ENCODE peak calls at places on chromosome 11, in nine cellular contexts. One of them, this sample, is unnamed. For H3K36me3, the result is how much of the 10 kb centered on the place peaks cover.

GRCh38 chr11:45847908-45848316 is 637 bp downstream of the CRY2 start:
- DNase-seq in psoas muscle: peak
- DNase-seq in effector memory CD4-positive, alpha-beta T cell: peak
- DNase-seq in CD8-positive, alpha-beta T cell: peak
- DNase-seq in GM12878: no peak
- DNase-seq in mesenchymal stem cell: peak
- DNase-seq in colonic mucosa: peak
- DNase-seq in tibial nerve: no peak
- DNase-seq in thoracic aorta: no peak
- DNase-seq in this sample: peak

GRCh38 chr11:2579315-2580060 is 120.3 kb downstream of the KCNQ1OT1 start:
- DNase-seq in psoas muscle: peak
- DNase-seq in effector memory CD4-positive, alpha-beta T cell: no peak
- DNase-seq in CD8-positive, alpha-beta T cell: no peak
- DNase-seq in GM12878: no peak
- DNase-seq in mesenchymal stem cell: no peak
- DNase-seq in colonic mucosa: no peak
- DNase-seq in tibial nerve: peak
- DNase-seq in thoracic aorta: no peak
- DNase-seq in this sample: no peak

GRCh38 chr11:46296520-46297448 is 19.3 kb downstream of the CREB3L1 start:
- DNase-seq in psoas muscle: peak
- DNase-seq in effector memory CD4-positive, alpha-beta T cell: no peak
- DNase-seq in CD8-positive, alpha-beta T cell: no peak
- DNase-seq in GM12878: no peak
- DNase-seq in mesenchymal stem cell: peak
- DNase-seq in colonic mucosa: no peak
- DNase-seq in tibial nerve: no peak
- DNase-seq in thoracic aorta: no peak
- DNase-seq in this sample: peak

GRCh38 chr11:11073996-11074395 is 216.1 kb upstream of the ZBED5 start:
- DNase-seq in psoas muscle: no peak
- DNase-seq in effector memory CD4-positive, alpha-beta T cell: no peak
- DNase-seq in CD8-positive, alpha-beta T cell: no peak
- DNase-seq in GM12878: no peak
- DNase-seq in mesenchymal stem cell: no peak
- DNase-seq in colonic mucosa: no peak
- DNase-seq in tibial nerve: no peak
- DNase-seq in thoracic aorta: no peak
- DNase-seq in this sample: no peak

GRCh38 chr11:2975594-2975993 is 16.5 kb downstream of the NAP1L4 start:
- DNase-seq in psoas muscle: no peak
- DNase-seq in effector memory CD4-positive, alpha-beta T cell: peak
- DNase-seq in CD8-positive, alpha-beta T cell: peak
- DNase-seq in GM12878: no peak
- DNase-seq in mesenchymal stem cell: peak
- DNase-seq in colonic mucosa: no peak
- DNase-seq in tibial nerve: no peak
- DNase-seq in thoracic aorta: no peak
- DNase-seq in this sample: no peak

GRCh38 chr11:125297346-125297910 is 132.9 kb downstream of the PKNOX2 start:
- DNase-seq in psoas muscle: no peak
- DNase-seq in effector memory CD4-positive, alpha-beta T cell: no peak
- DNase-seq in CD8-positive, alpha-beta T cell: no peak
- DNase-seq in GM12878: no peak
- DNase-seq in mesenchymal stem cell: no peak
- DNase-seq in colonic mucosa: no peak
- DNase-seq in tibial nerve: no peak
- DNase-seq in thoracic aorta: no peak
- DNase-seq in this sample: no peak

GRCh38 chr11:1234054-1234720 is 11.3 kb downstream of the MUC5B start:
- DNase-seq in psoas muscle: peak
- DNase-seq in effector memory CD4-positive, alpha-beta T cell: no peak
- DNase-seq in CD8-positive, alpha-beta T cell: no peak
- DNase-seq in GM12878: no peak
- DNase-seq in mesenchymal stem cell: no peak
- DNase-seq in colonic mucosa: peak
- DNase-seq in tibial nerve: no peak
- DNase-seq in thoracic aorta: no peak
- DNase-seq in this sample: no peak

GRCh38 chr11:108559340-108559739 is 34.2 kb downstream of the EXPH5 start:
- DNase-seq in psoas muscle: no peak
- DNase-seq in effector memory CD4-positive, alpha-beta T cell: no peak
- DNase-seq in CD8-positive, alpha-beta T cell: no peak
- DNase-seq in GM12878: no peak
- DNase-seq in mesenchymal stem cell: peak
- DNase-seq in colonic mucosa: no peak
- DNase-seq in tibial nerve: no peak
- DNase-seq in thoracic aorta: no peak
- DNase-seq in this sample: no peak

GRCh38 chr11:64831411-64831891 is 13.0 kb downstream of the CDC42BPG start:
- DNase-seq in psoas muscle: no peak
- DNase-seq in effector memory CD4-positive, alpha-beta T cell: no peak
- DNase-seq in CD8-positive, alpha-beta T cell: no peak
- DNase-seq in GM12878: no peak
- DNase-seq in mesenchymal stem cell: no peak
- DNase-seq in colonic mucosa: no peak
- DNase-seq in tibial nerve: no peak
- DNase-seq in thoracic aorta: no peak
- DNase-seq in this sample: no peak

GRCh38 chr11:122044086-122044485 is 71.9 kb downstream of the BLID start:
- DNase-seq in psoas muscle: no peak
- DNase-seq in effector memory CD4-positive, alpha-beta T cell: no peak
- DNase-seq in CD8-positive, alpha-beta T cell: no peak
- DNase-seq in GM12878: no peak
- DNase-seq in mesenchymal stem cell: no peak
- DNase-seq in colonic mucosa: no peak
- DNase-seq in tibial nerve: no peak
- DNase-seq in thoracic aorta: no peak
- DNase-seq in this sample: no peak

GRCh38 chr11:107733518-107733917 is 21.7 kb upstream of the SLN start:
- DNase-seq in psoas muscle: no peak
- DNase-seq in effector memory CD4-positive, alpha-beta T cell: no peak
- DNase-seq in CD8-positive, alpha-beta T cell: no peak
- DNase-seq in GM12878: peak
- DNase-seq in mesenchymal stem cell: no peak
- DNase-seq in colonic mucosa: no peak
- DNase-seq in tibial nerve: no peak
- DNase-seq in thoracic aorta: no peak
- DNase-seq in this sample: no peak

GRCh38 chr11:113184498-113184897 is 129.9 kb upstream of the TTC12 start:
- DNase-seq in psoas muscle: no peak
- DNase-seq in effector memory CD4-positive, alpha-beta T cell: no peak
- DNase-seq in CD8-positive, alpha-beta T cell: no peak
- DNase-seq in GM12878: no peak
- DNase-seq in mesenchymal stem cell: peak
- DNase-seq in colonic mucosa: no peak
- DNase-seq in tibial nerve: no peak
- DNase-seq in thoracic aorta: no peak
- DNase-seq in this sample: no peak

GRCh38 chr11:32259641-32260081 is 168.8 kb downstream of the RCN1 start:
- DNase-seq in psoas muscle: no peak
- DNase-seq in effector memory CD4-positive, alpha-beta T cell: no peak
- DNase-seq in CD8-positive, alpha-beta T cell: no peak
- DNase-seq in GM12878: peak
- DNase-seq in mesenchymal stem cell: peak
- DNase-seq in colonic mucosa: no peak
- DNase-seq in tibial nerve: no peak
- DNase-seq in thoracic aorta: no peak
- DNase-seq in this sample: no peak

GRCh38 chr11:114447892-114448291 is 8.6 kb downstream of the REXO2 start:
- DNase-seq in psoas muscle: no peak
- DNase-seq in effector memory CD4-positive, alpha-beta T cell: no peak
- DNase-seq in CD8-positive, alpha-beta T cell: no peak
- DNase-seq in GM12878: no peak
- DNase-seq in mesenchymal stem cell: peak
- DNase-seq in colonic mucosa: no peak
- DNase-seq in tibial nerve: no peak
- DNase-seq in thoracic aorta: no peak
- DNase-seq in this sample: no peak
- H3K36me3 ChIP-seq in psoas muscle: under half
- H3K36me3 ChIP-seq in effector memory CD4-positive, alpha-beta T cell: under half
- H3K36me3 ChIP-seq in CD8-positive, alpha-beta T cell: under half
- H3K36me3 ChIP-seq in GM12878: under half
- H3K36me3 ChIP-seq in mesenchymal stem cell: half or more
- H3K36me3 ChIP-seq in colonic mucosa: under half
- H3K36me3 ChIP-seq in tibial nerve: half or more
- H3K36me3 ChIP-seq in thoracic aorta: under half
- H3K36me3 ChIP-seq in this sample: under half

GRCh38 chr11:131924446-131925240 is 554.2 kb downstream of the NTM start:
- DNase-seq in psoas muscle: no peak
- DNase-seq in effector memory CD4-positive, alpha-beta T cell: no peak
- DNase-seq in CD8-positive, alpha-beta T cell: no peak
- DNase-seq in GM12878: no peak
- DNase-seq in mesenchymal stem cell: peak
- DNase-seq in colonic mucosa: no peak
- DNase-seq in tibial nerve: no peak
- DNase-seq in thoracic aorta: no peak
- DNase-seq in this sample: no peak
- H3K27ac ChIP-seq in psoas muscle: no peak
- H3K27ac ChIP-seq in effector memory CD4-positive, alpha-beta T cell: no peak
- H3K27ac ChIP-seq in CD8-positive, alpha-beta T cell: no peak
- H3K27ac ChIP-seq in GM12878: no peak
- H3K27ac ChIP-seq in mesenchymal stem cell: peak
- H3K27ac ChIP-seq in colonic mucosa: no peak
- H3K27ac ChIP-seq in tibial nerve: no peak
- H3K27ac ChIP-seq in thoracic aorta: no peak
- H3K27ac ChIP-seq in this sample: peak

GRCh38 chr11:8261921-8262551 is 1.6 kb downstream of the LMO1 start:
- DNase-seq in psoas muscle: no peak
- DNase-seq in effector memory CD4-positive, alpha-beta T cell: no peak
- DNase-seq in CD8-positive, alpha-beta T cell: no peak
- DNase-seq in GM12878: no peak
- DNase-seq in mesenchymal stem cell: no peak
- DNase-seq in colonic mucosa: no peak
- DNase-seq in tibial nerve: no peak
- DNase-seq in thoracic aorta: no peak
- DNase-seq in this sample: peak
- H3K4me3 ChIP-seq in psoas muscle: peak
- H3K4me3 ChIP-seq in effector memory CD4-positive, alpha-beta T cell: peak
- H3K4me3 ChIP-seq in CD8-positive, alpha-beta T cell: no peak
- H3K4me3 ChIP-seq in GM12878: peak
- H3K4me3 ChIP-seq in mesenchymal stem cell: no peak
- H3K4me3 ChIP-seq in colonic mucosa: no peak
- H3K4me3 ChIP-seq in tibial nerve: peak
- H3K4me3 ChIP-seq in thoracic aorta: peak
- H3K4me3 ChIP-seq in this sample: no peak

GRCh38 chr11:72000591-72000867 is 1.8 kb downstream of the IL18BP start:
- DNase-seq in psoas muscle: no peak
- DNase-seq in effector memory CD4-positive, alpha-beta T cell: no peak
- DNase-seq in CD8-positive, alpha-beta T cell: no peak
- DNase-seq in GM12878: no peak
- DNase-seq in mesenchymal stem cell: no peak
- DNase-seq in colonic mucosa: no peak
- DNase-seq in tibial nerve: no peak
- DNase-seq in thoracic aorta: no peak
- DNase-seq in this sample: no peak

GRCh38 chr11:71999813-72000590 is 1.3 kb downstream of the IL18BP start:
- DNase-seq in psoas muscle: no peak
- DNase-seq in effector memory CD4-positive, alpha-beta T cell: no peak
- DNase-seq in CD8-positive, alpha-beta T cell: no peak
- DNase-seq in GM12878: no peak
- DNase-seq in mesenchymal stem cell: no peak
- DNase-seq in colonic mucosa: no peak
- DNase-seq in tibial nerve: no peak
- DNase-seq in thoracic aorta: no peak
- DNase-seq in this sample: no peak

GRCh38 chr11:72002841-72003775 is 4.4 kb downstream of the IL18BP start:
- DNase-seq in psoas muscle: no peak
- DNase-seq in effector memory CD4-positive, alpha-beta T cell: no peak
- DNase-seq in CD8-positive, alpha-beta T cell: no peak
- DNase-seq in GM12878: no peak
- DNase-seq in mesenchymal stem cell: no peak
- DNase-seq in colonic mucosa: no peak
- DNase-seq in tibial nerve: no peak
- DNase-seq in thoracic aorta: no peak
- DNase-seq in this sample: no peak

GRCh38 chr11:72001834-72002591 is 3.3 kb downstream of the IL18BP start:
- DNase-seq in psoas muscle: no peak
- DNase-seq in effector memory CD4-positive, alpha-beta T cell: no peak
- DNase-seq in CD8-positive, alpha-beta T cell: no peak
- DNase-seq in GM12878: no peak
- DNase-seq in mesenchymal stem cell: no peak
- DNase-seq in colonic mucosa: no peak
- DNase-seq in tibial nerve: no peak
- DNase-seq in thoracic aorta: no peak
- DNase-seq in this sample: no peak

DNA sequence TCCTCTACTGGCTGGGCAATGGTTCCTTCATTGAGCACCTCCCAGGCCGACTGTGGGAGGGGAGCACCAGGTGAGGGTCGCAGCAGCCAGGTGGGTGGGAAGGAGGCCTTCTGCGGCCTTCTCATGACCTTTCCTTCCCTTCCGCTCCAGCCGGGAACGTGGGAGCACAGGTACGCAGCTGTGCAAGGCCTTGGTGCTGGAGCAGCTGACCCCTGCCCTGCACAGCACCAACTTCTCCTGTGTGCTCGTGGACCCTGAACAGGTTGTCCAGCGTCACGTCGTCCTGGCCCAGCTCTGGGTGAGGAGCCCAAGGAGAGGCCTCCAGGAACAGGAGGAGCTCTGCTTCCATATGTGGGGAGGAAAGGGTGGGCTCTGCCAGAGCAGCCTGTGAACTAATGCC is 2.5 kb downstream of the IL18BP start:
- DNase-seq in psoas muscle: no peak
- DNase-seq in effector memory CD4-positive, alpha-beta T cell: no peak
- DNase-seq in CD8-positive, alpha-beta T cell: no peak
- DNase-seq in GM12878: no peak
- DNase-seq in mesenchymal stem cell: no peak
- DNase-seq in colonic mucosa: no peak
- DNase-seq in tibial nerve: no peak
- DNase-seq in thoracic aorta: no peak
- DNase-seq in this sample: no peak
- H3K36me3 ChIP-seq in psoas muscle: under half
- H3K36me3 ChIP-seq in effector memory CD4-positive, alpha-beta T cell: under half
- H3K36me3 ChIP-seq in CD8-positive, alpha-beta T cell: under half
- H3K36me3 ChIP-seq in GM12878: under half
- H3K36me3 ChIP-seq in mesenchymal stem cell: half or more
- H3K36me3 ChIP-seq in colonic mucosa: under half
- H3K36me3 ChIP-seq in tibial nerve: half or more
- H3K36me3 ChIP-seq in thoracic aorta: under half
- H3K36me3 ChIP-seq in this sample: under half

DNA sequence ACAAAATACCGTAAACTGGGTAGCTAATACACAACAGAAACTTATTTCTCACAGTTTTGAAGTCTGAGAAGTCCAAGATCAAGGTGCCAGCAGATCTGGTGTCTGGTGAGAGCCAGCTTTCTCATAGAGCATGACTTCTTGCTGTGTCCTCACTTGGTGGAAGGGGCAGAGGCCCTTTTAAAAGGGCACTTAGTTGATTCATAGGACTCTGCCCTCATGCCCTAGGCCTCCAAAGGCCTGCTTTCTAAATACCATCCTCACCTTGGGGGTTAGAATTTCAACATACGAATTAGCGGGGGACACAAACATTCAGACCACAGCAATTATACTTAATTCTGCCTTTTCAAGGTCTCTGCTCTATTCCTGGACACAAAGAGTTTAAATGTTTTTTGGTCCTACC is 52.3 kb upstream of the FDX1 start:
- DNase-seq in psoas muscle: no peak
- DNase-seq in effector memory CD4-positive, alpha-beta T cell: no peak
- DNase-seq in CD8-positive, alpha-beta T cell: no peak
- DNase-seq in GM12878: no peak
- DNase-seq in mesenchymal stem cell: no peak
- DNase-seq in colonic mucosa: no peak
- DNase-seq in tibial nerve: no peak
- DNase-seq in thoracic aorta: no peak
- DNase-seq in this sample: no peak
- H3K27ac ChIP-seq in psoas muscle: no peak
- H3K27ac ChIP-seq in effector memory CD4-positive, alpha-beta T cell: no peak
- H3K27ac ChIP-seq in CD8-positive, alpha-beta T cell: no peak
- H3K27ac ChIP-seq in GM12878: no peak
- H3K27ac ChIP-seq in mesenchymal stem cell: no peak
- H3K27ac ChIP-seq in colonic mucosa: no peak
- H3K27ac ChIP-seq in tibial nerve: no peak
- H3K27ac ChIP-seq in thoracic aorta: peak
- H3K27ac ChIP-seq in this sample: no peak

This sample was measured in SJSA1.